ENCODE peak calls at places on chromosomes 12 and 14, in four cellular contexts. S, Z, K and A are unnamed samples.

GRCh38 chr12:102824218-102824835 is 92.7 kb downstream of the PAH start:
- DNase-seq in S (no peak), Z (peak; percentile 28), K (peak; percentile 27), A (no peak)

GRCh38 chr12:26158078-26158764 is 33.4 kb upstream of the BHLHE41 start:
- DNase-seq in S (no peak), Z (no peak), K (no peak), A (no peak)

GRCh38 chr14:54975856-54976255 is 51.0 kb downstream of the WDHD1 start:
- DNase-seq in S (no peak), Z (no peak), K (peak; percentile 12), A (no peak)

GRCh38 chr14:56061051-56061450 is 57.2 kb upstream of the PELI2 start:
- DNase-seq in S (no peak), Z (no peak), K (peak; percentile 12), A (no peak)

GRCh38 chr14:74636424-74637183 is 24.6 kb upstream of the LTBP2 start:
- DNase-seq in S (no peak), Z (no peak), K (peak; percentile 56), A (no peak)

GRCh38 chr14:104970231-104971068 is 7.7 kb downstream of the AHNAK2 start:
- DNase-seq in S (no peak), Z (no peak), K (peak; percentile 89), A (no peak)

GRCh38 chr14:88895116-88895515 is 70.7 kb downstream of the TTC8 start:
- DNase-seq in S (peak; percentile 57), Z (no peak), K (peak; percentile 82), A (no peak)

GRCh38 chr12:30816742-30817465 is 62.2 kb upstream of the CAPRIN2 start:
- DNase-seq in S (no peak), Z (no peak), K (no peak), A (no peak)

GRCh38 chr12:105874121-105874520 is 264.6 kb downstream of the NUAK1 start:
- DNase-seq in S (no peak), Z (no peak), K (no peak), A (no peak)

GRCh38 chr12:50005150-50005549 is 20.1 kb downstream of the RACGAP1 start:
- DNase-seq in S (no peak), Z (no peak), K (no peak), A (no peak)

GRCh38 chr12:112422531-112422930 is 3.8 kb downstream of the PTPN11 start:
- DNase-seq in S (no peak), Z (no peak), K (peak; percentile 36), A (no peak)

GRCh38 chr12:96889273-96889933 is 17.7 kb upstream of the NEDD1 start:
- DNase-seq in S (no peak), Z (no peak), K (peak; percentile 71), A (no peak)

GRCh38 chr14:68651075-68651474 is 141.8 kb downstream of the ZFP36L1 start:
- DNase-seq in S (no peak), Z (no peak), K (no peak), A (no peak)

GRCh38 chr14:37195327-37195726 is 2.4 kb upstream of the MIPOL1 start:
- DNase-seq in S (no peak), Z (no peak), K (peak; percentile 12), A (no peak)

GRCh38 chr14:31864937-31865855 is 211.9 kb upstream of the ARHGAP5 start:
- DNase-seq in S (no peak), Z (no peak), K (no peak), A (no peak)

GRCh38 chr14:31927348-31927826 is 149.7 kb upstream of the ARHGAP5 start:
- DNase-seq in S (no peak), Z (no peak), K (peak; percentile 99), A (no peak)

GRCh38 chr12:89566615-89567014 is 40.8 kb upstream of the POC1B start:
- DNase-seq in S (no peak), Z (no peak), K (peak; percentile 62), A (no peak)

GRCh38 chr12:104050436-104050835 is 449 bp upstream of the GLT8D2 start:
- DNase-seq in S (no peak), Z (no peak), K (no peak), A (no peak)

GRCh38 chr14:23580152-23580926 is 1.7 kb upstream of the JPH4 start:
- DNase-seq in S (no peak), Z (no peak), K (no peak), A (no peak)

GRCh38 chr12:75444444-75445136 is 36.0 kb upstream of the GLIPR1 start:
- DNase-seq in S (no peak), Z (no peak), K (peak; percentile 64), A (no peak)

GRCh38 chr12:28130625-28131598 is 59.3 kb upstream of the CCDC91 start:
- DNase-seq in S (no peak), Z (no peak), K (peak; percentile 100), A (no peak)

GRCh38 chr14:89165189-89165809 is 251.7 kb downstream of the FOXN3 start:
- DNase-seq in S (no peak), Z (no peak), K (no peak), A (no peak)

GRCh38 chr14:85527006-85527405 is 2.9 kb upstream of the FLRT2 start:
- DNase-seq in S (no peak), Z (no peak), K (peak; percentile 84), A (no peak)

GRCh38 chr14:50318031-50318626 is 6.0 kb downstream of the DMAC2L start:
- DNase-seq in S (peak; percentile 23), Z (no peak), K (peak; percentile 58), A (no peak)

GRCh38 chr12:42607584-42607984 is 18.0 kb upstream of the PRICKLE1 start:
- DNase-seq in S (no peak), Z (no peak), K (no peak), A (no peak)

GRCh38 chr12:122190842-122191668 is 8.1 kb downstream of the LRRC43 start:
- DNase-seq in S (peak; percentile 29), Z (peak; percentile 84), K (peak; percentile 58), A (peak; percentile 57)

GRCh38 chr12:44259890-44260289 is 424.0 kb downstream of the TMEM117 start:
- DNase-seq in S (no peak), Z (no peak), K (no peak), A (no peak)

GRCh38 chr12:96710127-96710745 is 196.8 kb upstream of the NEDD1 start:
- DNase-seq in S (peak; percentile 22), Z (no peak), K (no peak), A (no peak)

GRCh38 chr12:113980537-113981337 is 14.6 kb upstream of the RBM19 start:
- DNase-seq in S (peak; percentile 75), Z (peak; percentile 56), K (peak; percentile 67), A (peak; percentile 79)

GRCh38 chr14:68094158-68094557 is 274.6 kb downstream of the RAD51B start:
- DNase-seq in S (no peak), Z (no peak), K (peak; percentile 22), A (no peak)

GRCh38 chr12:6987956-6988573 is 17.4 kb downstream of the EMG1 start:
- DNase-seq in S (no peak), Z (no peak), K (no peak), A (no peak)

GRCh38 chr14:30223385-30223785 is 295.7 kb upstream of the PRKD1 start:
- DNase-seq in S (peak; percentile 18), Z (no peak), K (peak; percentile 95), A (no peak)